ENCODE peak calls at places on chromosomes 5 and 9, in ten cellular contexts. V is GM12891, H is stomach, B is GM12878, X is Panc1, T is vagina, C is GM12892, W is suprapubic skin, E is spleen, Z is sigmoid colon. I is an unnamed sample.

GRCh38 chr5:19795218-19795617 is 192.8 kb downstream of the CDH18 start:
- DNase-seq in H (no peak), T (no peak), X (peak; percentile 51), Z (no peak), E (no peak), B (no peak), C (no peak), W (no peak), V (no peak), I (no peak)

GRCh38 chr9:113701741-113702422 is 174.2 kb upstream of the ZNF618 start:
- DNase-seq in B (no peak), H (no peak), X (no peak), C (no peak), E (no peak), T (no peak), Z (no peak), W (no peak), V (no peak), I (no peak)

GRCh38 chr5:128649183-128649582 is 111.1 kb upstream of the FBN2 start:
- DNase-seq in C (no peak), Z (no peak), B (no peak), T (no peak), W (no peak), V (no peak), X (no peak), E (no peak), H (no peak), I (no peak)

GRCh38 chr5:96177303-96177869 is 215.7 kb upstream of the ELL2 start:
- DNase-seq in E (no peak), W (no peak), Z (no peak), V (no peak), X (no peak), B (peak; percentile 73), T (no peak), H (no peak), C (no peak), I (no peak)

GRCh38 chr5:85646036-85646435 is 971.7 kb upstream of the COX7C start:
- DNase-seq in B (no peak), H (no peak), X (no peak), W (no peak), T (no peak), E (no peak), Z (no peak), V (no peak), C (no peak), I (no peak)

GRCh38 chr9:27126682-27127081 is 17.7 kb downstream of the TEK start:
- DNase-seq in C (no peak), X (no peak), W (no peak), V (no peak), T (no peak), B (no peak), H (no peak), Z (no peak), E (no peak), I (no peak)

GRCh38 chr5:139878093-139878492 is 82.5 kb downstream of the PSD2 start:
- DNase-seq in X (no peak), E (peak; percentile 51), Z (no peak), B (no peak), H (no peak), C (no peak), T (no peak), V (no peak), W (no peak), I (no peak)

GRCh38 chr5:21143686-21144085 is 1155.7 kb upstream of the CDH18 start:
- DNase-seq in H (no peak), V (no peak), Z (no peak), T (no peak), C (no peak), X (no peak), W (no peak), E (no peak), B (no peak), I (no peak)

GRCh38 chr9:119365291-119366027 is 3.8 kb downstream of the BRINP1 start:
- DNase-seq in X (no peak), W (no peak), Z (no peak), V (no peak), H (no peak), E (no peak), B (no peak), T (no peak), C (no peak), I (peak; percentile 30)

GRCh38 chr9:5518061-5518936 is 8.0 kb downstream of the PDCD1LG2 start:
- DNase-seq in C (no peak), Z (no peak), W (no peak), H (no peak), B (no peak), X (no peak), T (no peak), V (peak; percentile 25), E (no peak), I (no peak)

GRCh38 chr5:146018461-146019375 is 82.3 kb downstream of the SH3RF2 start:
- DNase-seq in T (no peak), C (no peak), E (no peak), V (no peak), H (no peak), B (no peak), Z (no peak), X (no peak), W (no peak), I (no peak)

GRCh38 chr9:135035781-135036760 is 51.4 kb upstream of the OLFM1 start:
- DNase-seq in Z (peak; percentile 58), E (peak; percentile 40), H (peak; percentile 15), B (no peak), X (no peak), V (no peak), W (peak; percentile 71), C (no peak), T (no peak), I (no peak)

GRCh38 chr5:31918739-31919138 is 255.4 kb downstream of the GOLPH3 start:
- DNase-seq in Z (no peak), B (no peak), H (no peak), W (peak; percentile 29), C (no peak), V (no peak), E (no peak), X (no peak), T (no peak), I (no peak)

GRCh38 chr9:13461588-13461987 is 182.1 kb upstream of the MPDZ start:
- DNase-seq in T (no peak), V (no peak), B (no peak), E (no peak), X (no peak), Z (no peak), C (no peak), W (no peak), H (no peak), I (no peak)

GRCh38 chr9:35882996-35883395 is 12.8 kb upstream of the OR13J1 start:
- DNase-seq in W (no peak), C (no peak), H (no peak), X (no peak), T (no peak), E (no peak), V (no peak), Z (no peak), B (no peak), I (no peak)

GRCh38 chr9:35882265-35882848 is 12.2 kb upstream of the OR13J1 start:
- DNase-seq in H (peak; percentile 90), C (no peak), Z (peak; percentile 92), B (peak; percentile 20), X (peak; percentile 72), W (peak; percentile 93), E (peak; percentile 92), V (peak; percentile 44), T (no peak), I (peak; percentile 26)
- TF ChIP-seq POLR2AphosphoS5 in H (no peak), C (no peak), Z (no peak), B (no peak), X (no peak), W (no peak), E (peak; percentile 10), V (no peak), T (no peak), I (no peak)

DNA sequence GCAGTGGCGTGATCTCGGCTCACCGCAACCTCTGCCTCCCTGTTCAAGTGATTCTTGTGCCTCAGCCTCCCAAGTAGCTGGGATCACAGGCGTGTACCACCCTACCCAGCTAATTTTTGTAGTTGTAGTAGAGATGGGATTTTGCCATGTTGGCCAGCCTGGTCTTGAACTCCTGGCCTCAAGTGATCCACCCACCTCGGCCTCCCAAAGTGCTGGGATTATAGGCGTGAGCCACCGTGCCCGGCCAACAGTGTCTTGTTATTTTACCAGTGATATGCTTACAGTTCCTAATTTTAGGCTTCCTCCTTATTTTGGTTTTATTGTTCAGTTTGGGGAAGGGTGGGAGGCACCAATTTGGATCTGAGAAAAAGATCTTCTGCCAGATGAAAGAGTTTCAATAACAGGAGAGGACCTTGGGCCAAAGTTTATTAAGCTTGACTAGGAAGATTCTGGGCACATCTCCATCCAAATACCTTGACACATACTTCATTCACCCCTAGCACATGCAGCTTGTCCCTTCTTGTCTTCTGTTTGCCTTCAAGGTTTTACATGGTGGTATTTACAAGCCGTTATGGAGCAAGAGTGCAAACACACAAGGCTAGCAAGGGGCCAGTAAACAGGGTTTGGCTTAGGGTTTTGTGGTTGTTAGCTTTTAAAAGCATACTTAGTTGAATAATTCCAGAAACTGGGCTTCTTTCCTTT is 168.1 kb upstream of the DMRT1 start:
- DNase-seq in W (no peak), C (no peak), X (no peak), E (no peak), T (no peak), V (no peak), H (no peak), Z (no peak), B (no peak), I (no peak)
- TF ChIP-seq POLR2AphosphoS5 in W (peak; percentile 50), C (no peak), X (no peak), E (no peak), T (no peak), V (no peak), H (no peak), Z (no peak), B (no peak), I (no peak)

DNA sequence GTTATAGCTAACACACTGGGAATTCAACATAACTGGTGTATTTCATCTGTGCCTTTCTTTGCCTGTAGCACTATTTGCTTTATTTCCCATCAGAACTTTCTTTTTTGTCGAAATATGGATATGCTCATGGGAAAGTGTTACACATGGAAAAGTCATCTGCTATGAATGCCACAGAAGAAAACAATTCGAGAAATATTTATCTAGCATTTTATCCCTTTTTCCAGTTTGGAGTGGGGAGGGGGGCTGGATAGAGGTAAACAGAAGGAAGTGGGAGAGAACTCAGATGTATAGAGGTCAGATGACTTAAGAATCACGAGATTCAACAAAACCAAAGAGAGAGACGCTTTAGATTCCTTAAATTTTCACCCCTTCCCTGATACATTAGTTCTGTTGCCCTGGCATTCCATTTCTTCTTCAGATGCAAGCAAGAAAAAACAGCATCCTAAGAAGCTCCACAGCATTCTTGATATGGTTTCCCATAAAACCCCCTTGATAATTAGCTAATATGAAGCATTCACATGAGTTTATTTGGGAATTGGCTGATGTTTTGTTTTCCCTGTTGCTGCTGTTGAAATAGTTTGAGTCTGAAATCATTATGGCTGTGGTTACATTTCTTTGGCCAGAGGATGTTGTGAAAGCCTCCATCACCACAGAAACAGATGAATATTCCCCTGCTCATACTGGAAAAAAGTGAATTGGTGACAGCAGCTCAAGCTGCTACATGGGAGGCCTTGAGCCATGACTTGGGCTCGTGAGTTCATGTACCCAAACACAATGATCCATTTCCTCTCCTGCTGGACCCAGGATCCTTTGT is 335.8 kb upstream of the DAB2 start:
- DNase-seq in X (peak; percentile 86), Z (no peak), E (no peak), B (no peak), C (no peak), H (no peak), V (no peak), W (no peak), T (no peak), I (no peak)
- TF ChIP-seq POLR2AphosphoS5 in X (no peak), Z (no peak), E (no peak), B (no peak), C (no peak), H (peak; percentile 45), V (no peak), W (peak; percentile 57), T (no peak), I (no peak)

GRCh38 chr9:96420468-96421219 is 2.5 kb upstream of the ZNF367 start:
- DNase-seq in X (peak; percentile 95), V (no peak), Z (no peak), B (peak; percentile 61), W (no peak), E (no peak), H (no peak), T (no peak), C (no peak), I (no peak)
- TF ChIP-seq POLR2AphosphoS5 in X (peak; percentile 88), V (no peak), Z (no peak), B (no peak), W (peak; percentile 63), E (no peak), H (no peak), T (no peak), C (no peak), I (no peak)

I was measured in SK-N-MC.